ENCODE peak calls at places on chromosomes 1 and 21, in seven cellular contexts. X is K562; V is ascending aorta; Y is CD8-positive, alpha-beta T cell; B is AG04450; N is ovary; A is epithelial cell of esophagus. P is an unnamed sample.
A peak's percentile ranks its signal among the peaks of the same experiment; 100 is the strongest.

GRCh38 chr1:82388679-82389078 is 587.9 kb downstream of the ADGRL2 start:
- DNase-seq in X (no peak), V (no peak), Y (no peak), B (no peak), N (no peak), A (peak; percentile 100), P (peak; percentile 26)

GRCh38 chr1:35718492-35719336 is at the start of gene C1orf216:
- DNase-seq in X (peak; percentile 94), V (peak; percentile 78), Y (peak; percentile 75), B (peak; percentile 41), N (peak; percentile 73), A (peak; percentile 51), P (peak; percentile 79)

GRCh38 chr1:224203243-224204016 is 20.4 kb downstream of the DEGS1 start:
- DNase-seq in X (no peak), V (peak; percentile 73), Y (no peak), B (no peak), N (peak; percentile 17), A (peak; percentile 36), P (peak; percentile 29)

GRCh38 chr1:235821361-235821981 is 45.2 kb downstream of the LYST start:
- DNase-seq in X (no peak), V (no peak), Y (no peak), B (peak; percentile 66), N (no peak), A (peak; percentile 28), P (peak; percentile 58)

GRCh38 chr21:26280715-26281310 is 110.2 kb upstream of the APP start:
- DNase-seq in X (no peak), V (no peak), Y (no peak), B (no peak), N (no peak), A (peak; percentile 11), P (no peak)

GRCh38 chr1:164771001-164771550 is 212.1 kb downstream of the PBX1 start:
- DNase-seq in X (no peak), V (no peak), Y (no peak), B (no peak), N (no peak), A (no peak), P (no peak)

GRCh38 chr1:22826630-22827580 is 116.3 kb downstream of the EPHB2 start:
- DNase-seq in X (no peak), V (no peak), Y (no peak), B (no peak), N (peak; percentile 36), A (peak; percentile 64), P (peak; percentile 33)

GRCh38 chr21:46322351-46323226 is 1.1 kb downstream of the C21orf58 start:
- DNase-seq in X (no peak), V (no peak), Y (no peak), B (no peak), N (no peak), A (peak; percentile 48), P (peak; percentile 37)

GRCh38 chr21:34047835-34048234 is 25.5 kb upstream of the MRPS6 start:
- DNase-seq in X (no peak), V (no peak), Y (no peak), B (no peak), N (no peak), A (no peak), P (no peak)

GRCh38 chr1:39933956-39934941 is 20.7 kb upstream of the MFSD2A start:
- DNase-seq in X (no peak), V (peak; percentile 87), Y (no peak), B (peak; percentile 75), N (peak; percentile 59), A (peak; percentile 96), P (peak; percentile 99)

GRCh38 chr1:58899581-58900271 is 115.9 kb upstream of the JUN start:
- DNase-seq in X (no peak), V (no peak), Y (no peak), B (no peak), N (no peak), A (no peak), P (no peak)

GRCh38 chr21:26881504-26882228 is 36.5 kb upstream of the ADAMTS1 start:
- DNase-seq in X (no peak), V (no peak), Y (no peak), B (peak; percentile 8), N (no peak), A (peak; percentile 6), P (peak; percentile 54)

GRCh38 chr1:184648856-184649201 is 105.8 kb downstream of the EDEM3 start:
- DNase-seq in X (no peak), V (no peak), Y (no peak), B (no peak), N (no peak), A (no peak), P (no peak)

GRCh38 chr1:184644771-184645170 is 109.9 kb downstream of the EDEM3 start:
- DNase-seq in X (no peak), V (no peak), Y (no peak), B (no peak), N (no peak), A (no peak), P (no peak)

GRCh38 chr1:184648160-184648855 is 106.3 kb downstream of the EDEM3 start:
- DNase-seq in X (no peak), V (no peak), Y (no peak), B (no peak), N (no peak), A (no peak), P (no peak)

GRCh38 chr1:184647471-184647870 is 107.2 kb downstream of the EDEM3 start:
- DNase-seq in X (no peak), V (no peak), Y (no peak), B (no peak), N (no peak), A (no peak), P (no peak)

DNA sequence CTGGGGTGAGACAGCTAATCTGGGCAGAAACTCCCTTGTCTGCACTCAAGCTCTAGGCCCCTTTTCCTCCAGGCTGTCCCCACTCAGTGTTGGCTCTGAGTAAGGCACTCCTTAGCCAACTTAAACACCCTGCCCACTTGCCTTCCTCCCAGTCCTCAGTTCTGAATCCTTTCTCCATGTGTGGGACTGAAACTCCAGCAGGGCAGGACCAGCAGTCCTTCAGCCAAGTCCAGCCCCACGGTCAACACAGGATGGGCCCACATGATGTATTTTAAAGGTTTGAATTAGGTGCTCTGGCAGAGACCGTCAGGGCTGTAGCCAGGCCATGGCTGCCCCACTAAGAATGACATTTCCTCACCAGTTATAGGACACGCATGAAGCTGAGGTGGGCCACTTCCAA is 107.8 kb downstream of the EDEM3 start:
- DNase-seq in X (no peak), V (no peak), Y (no peak), B (no peak), N (no peak), A (no peak), P (no peak)
- H3K4me3 ChIP-seq in X (no peak overlapping the region), V (no peak overlapping the region), Y (no peak overlapping the region), B (no peak overlapping the region), N (no peak overlapping the region), A (no peak overlapping the region), P (no peak overlapping the region)

DNA sequence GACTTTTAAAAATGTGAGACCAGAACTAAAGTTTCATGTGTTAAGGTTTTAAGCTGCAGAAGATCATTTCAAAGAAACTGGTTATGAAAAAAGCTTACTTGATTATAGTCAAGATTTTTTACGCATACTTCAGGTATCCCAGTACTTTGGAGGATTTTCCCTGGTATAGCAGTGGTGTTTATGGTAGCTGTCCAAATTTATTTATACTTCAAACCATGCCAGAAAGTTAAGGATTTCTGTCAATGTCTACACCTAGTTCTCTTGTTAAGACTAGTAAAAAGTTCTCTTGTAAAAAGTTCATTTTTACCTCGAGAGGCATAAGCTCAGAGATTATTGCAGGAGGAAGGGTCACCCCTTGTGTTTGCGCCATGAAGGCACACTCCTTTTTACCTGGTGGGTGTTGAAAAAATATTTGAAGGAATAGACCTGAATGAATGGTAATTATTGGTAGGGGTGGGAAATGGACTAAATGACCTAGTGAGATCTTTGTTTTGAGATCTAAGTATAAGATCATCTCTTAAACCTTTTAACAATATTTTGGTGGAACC is 2.8 kb downstream of the DYRK1A start:
- DNase-seq in X (no peak), V (no peak), Y (no peak), B (no peak), N (no peak), A (no peak), P (no peak)
- TF ChIP-seq CTCF in X (no peak), V (no peak), Y (no peak), B (no peak), N (no peak), A (no peak), P (no peak)

GRCh38 chr1:110407260-110408210 is at the start of gene LAMTOR5:
- DNase-seq in X (peak; percentile 85), V (peak; percentile 97), Y (peak; percentile 89), B (peak; percentile 65), N (peak; percentile 90), A (peak; percentile 94), P (peak; percentile 93)

GRCh38 chr1:110411173-110411572 is 3.7 kb upstream of the LAMTOR5 start:
- DNase-seq in X (no peak), V (no peak), Y (no peak), B (no peak), N (no peak), A (no peak), P (no peak)

GRCh38 chr1:110403805-110404204 is 3.7 kb downstream of the LAMTOR5 start:
- DNase-seq in X (no peak), V (no peak), Y (no peak), B (no peak), N (no peak), A (no peak), P (no peak)

GRCh38 chr1:110412576-110412975 is 5.1 kb upstream of the LAMTOR5 start:
- DNase-seq in X (peak; percentile 85), V (peak; percentile 80), Y (peak; percentile 61), B (no peak), N (peak; percentile 90), A (peak; percentile 82), P (peak; percentile 76)

GRCh38 chr1:110408488-110408887 is 994 bp upstream of the LAMTOR5 start:
- DNase-seq in X (no peak), V (no peak), Y (no peak), B (no peak), N (no peak), A (peak; percentile 23), P (no peak)
- H3K4me3 ChIP-seq in X (peak overlapping the region; percentile 71), V (peak overlapping the region; percentile 81), Y (peak overlapping the region; percentile 92), B (no peak overlapping the region), N (peak overlapping the region; percentile 77), A (peak overlapping the region; percentile 98), P (no peak overlapping the region)

DNA sequence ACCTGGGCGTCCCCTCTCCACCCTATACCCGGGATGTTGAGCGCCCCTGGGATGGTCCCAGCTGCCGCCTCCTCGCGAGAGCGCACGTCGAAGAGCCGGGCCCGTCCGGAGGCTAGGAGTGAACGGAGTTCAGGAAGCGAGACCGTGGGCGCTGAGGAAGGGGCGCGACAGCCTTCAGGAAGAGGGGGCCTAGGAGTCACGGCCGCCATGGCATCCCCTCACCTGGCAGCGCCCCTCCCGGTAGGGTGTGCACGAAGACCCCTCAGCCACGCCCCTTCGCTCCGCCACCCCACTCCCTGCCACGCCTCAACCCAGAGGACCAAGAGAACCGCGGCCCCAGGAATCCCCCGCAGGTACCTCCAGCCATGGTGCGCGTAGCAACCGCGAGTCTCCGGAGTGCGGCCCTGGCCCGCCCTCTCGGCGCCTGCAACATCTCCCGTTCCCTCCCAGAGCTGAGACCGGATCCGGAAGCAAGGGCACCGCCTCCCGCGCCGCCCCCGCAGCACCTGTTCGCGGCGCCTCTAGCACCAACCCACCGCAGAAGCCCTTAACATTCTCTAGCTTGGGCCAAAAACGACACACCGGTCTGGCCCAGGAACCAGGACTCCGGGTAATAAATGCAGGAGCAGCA is at the start of gene TSTD1:
- DNase-seq in X (peak; percentile 45), V (no peak), Y (peak; percentile 89), B (no peak), N (peak; percentile 57), A (peak; percentile 79), P (no peak)
- TF ChIP-seq CTCF in X (no peak), V (no peak), Y (no peak), B (no peak), N (no peak), A (no peak), P (no peak)

P was measured in fibroblast of pulmonary artery.